ENCODE peak calls at places on chromosomes 12 and 14, in six cellular contexts. One of them, this sample, is unnamed.

GRCh38 chr12:32264995-32265394 is 134.4 kb upstream of the FGD4 start:
- DNase-seq in posterior cingulate gyrus: no peak
- DNase-seq in CD4-positive, CD25-positive, alpha-beta regulatory T cell: no peak
- DNase-seq in WTC11: no peak
- DNase-seq in lower lobe of right lung: no peak
- DNase-seq in stimulated activated CD8-positive, alpha-beta memory T cell treated with anti-CD3 and anti-CD28 coated beads, Interleukin-4, amount 100 ng/mL, for 1 hour: no peak
- DNase-seq in this sample: no peak

GRCh38 chr12:2306012-2306411 is 253.2 kb downstream of the CACNA1C start:
- DNase-seq in stimulated activated CD8-positive, alpha-beta memory T cell treated with anti-CD3 and anti-CD28 coated beads, Interleukin-4, amount 100 ng/mL, for 1 hour: no peak
- DNase-seq in posterior cingulate gyrus: no peak
- DNase-seq in CD4-positive, CD25-positive, alpha-beta regulatory T cell: no peak
- DNase-seq in lower lobe of right lung: no peak
- DNase-seq in WTC11: no peak
- DNase-seq in this sample: no peak

GRCh38 chr12:12327802-12328201 is 22.2 kb downstream of the MANSC1 start:
- DNase-seq in CD4-positive, CD25-positive, alpha-beta regulatory T cell: peak; percentile 61
- DNase-seq in lower lobe of right lung: no peak
- DNase-seq in WTC11: no peak
- DNase-seq in posterior cingulate gyrus: no peak
- DNase-seq in stimulated activated CD8-positive, alpha-beta memory T cell treated with anti-CD3 and anti-CD28 coated beads, Interleukin-4, amount 100 ng/mL, for 1 hour: no peak
- DNase-seq in this sample: no peak

GRCh38 chr14:51410846-51411245 is 170.8 kb downstream of the TMX1 start:
- DNase-seq in posterior cingulate gyrus: no peak
- DNase-seq in lower lobe of right lung: no peak
- DNase-seq in stimulated activated CD8-positive, alpha-beta memory T cell treated with anti-CD3 and anti-CD28 coated beads, Interleukin-4, amount 100 ng/mL, for 1 hour: no peak
- DNase-seq in CD4-positive, CD25-positive, alpha-beta regulatory T cell: no peak
- DNase-seq in WTC11: no peak
- DNase-seq in this sample: no peak

GRCh38 chr12:51118706-51119105 is 35.3 kb upstream of the CSRNP2 start:
- DNase-seq in posterior cingulate gyrus: no peak
- DNase-seq in lower lobe of right lung: no peak
- DNase-seq in WTC11: no peak
- DNase-seq in stimulated activated CD8-positive, alpha-beta memory T cell treated with anti-CD3 and anti-CD28 coated beads, Interleukin-4, amount 100 ng/mL, for 1 hour: no peak
- DNase-seq in CD4-positive, CD25-positive, alpha-beta regulatory T cell: no peak
- DNase-seq in this sample: no peak

GRCh38 chr12:46259713-46260112 is 9.1 kb downstream of the SLC38A1 start:
- DNase-seq in WTC11: no peak
- DNase-seq in CD4-positive, CD25-positive, alpha-beta regulatory T cell: no peak
- DNase-seq in posterior cingulate gyrus: no peak
- DNase-seq in lower lobe of right lung: no peak
- DNase-seq in stimulated activated CD8-positive, alpha-beta memory T cell treated with anti-CD3 and anti-CD28 coated beads, Interleukin-4, amount 100 ng/mL, for 1 hour: no peak
- DNase-seq in this sample: no peak

GRCh38 chr12:20474443-20474842 is 106.1 kb downstream of the PDE3A start:
- DNase-seq in CD4-positive, CD25-positive, alpha-beta regulatory T cell: no peak
- DNase-seq in WTC11: no peak
- DNase-seq in stimulated activated CD8-positive, alpha-beta memory T cell treated with anti-CD3 and anti-CD28 coated beads, Interleukin-4, amount 100 ng/mL, for 1 hour: no peak
- DNase-seq in posterior cingulate gyrus: no peak
- DNase-seq in lower lobe of right lung: no peak
- DNase-seq in this sample: no peak

GRCh38 chr14:55600784-55601561 is 21.0 kb downstream of the KTN1 start:
- DNase-seq in posterior cingulate gyrus: no peak
- DNase-seq in stimulated activated CD8-positive, alpha-beta memory T cell treated with anti-CD3 and anti-CD28 coated beads, Interleukin-4, amount 100 ng/mL, for 1 hour: no peak
- DNase-seq in lower lobe of right lung: no peak
- DNase-seq in WTC11: no peak
- DNase-seq in CD4-positive, CD25-positive, alpha-beta regulatory T cell: no peak
- DNase-seq in this sample: no peak

GRCh38 chr14:104892517-104893434 is 27.7 kb downstream of the CEP170B start:
- DNase-seq in stimulated activated CD8-positive, alpha-beta memory T cell treated with anti-CD3 and anti-CD28 coated beads, Interleukin-4, amount 100 ng/mL, for 1 hour: no peak
- DNase-seq in posterior cingulate gyrus: peak; percentile 7
- DNase-seq in CD4-positive, CD25-positive, alpha-beta regulatory T cell: no peak
- DNase-seq in WTC11: peak; percentile 25
- DNase-seq in lower lobe of right lung: no peak
- DNase-seq in this sample: no peak

GRCh38 chr12:108772247-108772646 is 40.9 kb upstream of the CORO1C start:
- DNase-seq in posterior cingulate gyrus: no peak
- DNase-seq in WTC11: no peak
- DNase-seq in CD4-positive, CD25-positive, alpha-beta regulatory T cell: no peak
- DNase-seq in lower lobe of right lung: no peak
- DNase-seq in stimulated activated CD8-positive, alpha-beta memory T cell treated with anti-CD3 and anti-CD28 coated beads, Interleukin-4, amount 100 ng/mL, for 1 hour: no peak
- DNase-seq in this sample: peak; percentile 44

GRCh38 chr12:26787125-26787495 is 45.9 kb downstream of the ITPR2 start:
- DNase-seq in posterior cingulate gyrus: no peak
- DNase-seq in CD4-positive, CD25-positive, alpha-beta regulatory T cell: no peak
- DNase-seq in WTC11: no peak
- DNase-seq in lower lobe of right lung: no peak
- DNase-seq in stimulated activated CD8-positive, alpha-beta memory T cell treated with anti-CD3 and anti-CD28 coated beads, Interleukin-4, amount 100 ng/mL, for 1 hour: no peak
- DNase-seq in this sample: no peak

GRCh38 chr12:131132118-131132892 is 178.6 kb downstream of the ADGRD1 start:
- DNase-seq in stimulated activated CD8-positive, alpha-beta memory T cell treated with anti-CD3 and anti-CD28 coated beads, Interleukin-4, amount 100 ng/mL, for 1 hour: peak; percentile 52
- DNase-seq in lower lobe of right lung: peak; percentile 69
- DNase-seq in posterior cingulate gyrus: peak; percentile 71
- DNase-seq in WTC11: peak; percentile 94
- DNase-seq in CD4-positive, CD25-positive, alpha-beta regulatory T cell: peak; percentile 56
- DNase-seq in this sample: peak; percentile 70

GRCh38 chr14:105200074-105200473 is 19.0 kb upstream of the NUDT14 start:
- DNase-seq in CD4-positive, CD25-positive, alpha-beta regulatory T cell: no peak
- DNase-seq in posterior cingulate gyrus: no peak
- DNase-seq in WTC11: peak; percentile 42
- DNase-seq in lower lobe of right lung: no peak
- DNase-seq in stimulated activated CD8-positive, alpha-beta memory T cell treated with anti-CD3 and anti-CD28 coated beads, Interleukin-4, amount 100 ng/mL, for 1 hour: no peak
- DNase-seq in this sample: no peak

GRCh38 chr12:84585996-84586395 is 326.6 kb downstream of the SLC6A15 start:
- DNase-seq in CD4-positive, CD25-positive, alpha-beta regulatory T cell: no peak
- DNase-seq in posterior cingulate gyrus: no peak
- DNase-seq in WTC11: no peak
- DNase-seq in lower lobe of right lung: no peak
- DNase-seq in stimulated activated CD8-positive, alpha-beta memory T cell treated with anti-CD3 and anti-CD28 coated beads, Interleukin-4, amount 100 ng/mL, for 1 hour: no peak
- DNase-seq in this sample: no peak

GRCh38 chr14:35365130-35366047 is 39.2 kb downstream of the NFKBIA start:
- DNase-seq in CD4-positive, CD25-positive, alpha-beta regulatory T cell: no peak
- DNase-seq in posterior cingulate gyrus: no peak
- DNase-seq in stimulated activated CD8-positive, alpha-beta memory T cell treated with anti-CD3 and anti-CD28 coated beads, Interleukin-4, amount 100 ng/mL, for 1 hour: no peak
- DNase-seq in WTC11: no peak
- DNase-seq in lower lobe of right lung: peak; percentile 76
- DNase-seq in this sample: peak; percentile 38

GRCh38 chr14:59964251-59965007 is 44.5 kb downstream of the LRRC9 start:
- DNase-seq in CD4-positive, CD25-positive, alpha-beta regulatory T cell: no peak
- DNase-seq in WTC11: no peak
- DNase-seq in posterior cingulate gyrus: no peak
- DNase-seq in lower lobe of right lung: no peak
- DNase-seq in stimulated activated CD8-positive, alpha-beta memory T cell treated with anti-CD3 and anti-CD28 coated beads, Interleukin-4, amount 100 ng/mL, for 1 hour: no peak
- DNase-seq in this sample: no peak

GRCh38 chr14:23539209-23539866 is 12.2 kb downstream of the ZFHX2 start:
- DNase-seq in WTC11: peak; percentile 77
- DNase-seq in CD4-positive, CD25-positive, alpha-beta regulatory T cell: peak; percentile 33
- DNase-seq in lower lobe of right lung: no peak
- DNase-seq in posterior cingulate gyrus: no peak
- DNase-seq in stimulated activated CD8-positive, alpha-beta memory T cell treated with anti-CD3 and anti-CD28 coated beads, Interleukin-4, amount 100 ng/mL, for 1 hour: no peak
- DNase-seq in this sample: no peak

GRCh38 chr12:65953621-65954020 is 129.3 kb downstream of the HMGA2 start:
- DNase-seq in lower lobe of right lung: no peak
- DNase-seq in posterior cingulate gyrus: no peak
- DNase-seq in stimulated activated CD8-positive, alpha-beta memory T cell treated with anti-CD3 and anti-CD28 coated beads, Interleukin-4, amount 100 ng/mL, for 1 hour: no peak
- DNase-seq in CD4-positive, CD25-positive, alpha-beta regulatory T cell: no peak
- DNase-seq in WTC11: no peak
- DNase-seq in this sample: no peak

GRCh38 chr14:100393906-100394732 is 71.0 kb downstream of the SLC25A47 start:
- DNase-seq in stimulated activated CD8-positive, alpha-beta memory T cell treated with anti-CD3 and anti-CD28 coated beads, Interleukin-4, amount 100 ng/mL, for 1 hour: no peak
- DNase-seq in WTC11: no peak
- DNase-seq in lower lobe of right lung: no peak
- DNase-seq in posterior cingulate gyrus: no peak
- DNase-seq in CD4-positive, CD25-positive, alpha-beta regulatory T cell: no peak
- DNase-seq in this sample: no peak

GRCh38 chr14:60275932-60276331 is 26.9 kb downstream of the PPM1A start:
- DNase-seq in lower lobe of right lung: no peak
- DNase-seq in CD4-positive, CD25-positive, alpha-beta regulatory T cell: no peak
- DNase-seq in posterior cingulate gyrus: no peak
- DNase-seq in WTC11: no peak
- DNase-seq in stimulated activated CD8-positive, alpha-beta memory T cell treated with anti-CD3 and anti-CD28 coated beads, Interleukin-4, amount 100 ng/mL, for 1 hour: no peak
- DNase-seq in this sample: no peak

This sample was measured in left ventricle myocardium inferior.